ENCODE peak calls at places on chromosome 1, in nine cellular contexts. Q, X, L, N, H, C, E, J and G are unnamed samples.

GRCh38 chr1:192100686-192101468 is 57.4 kb upstream of the RGS18 start:
- DNase-seq in Q (peak; percentile 10), X (no peak), L (no peak), N (no peak), H (no peak), C (no peak), E (no peak), J (no peak), G (no peak)

GRCh38 chr1:41322835-41323234 is 38.4 kb upstream of the FOXO6 start:
- DNase-seq in Q (peak; percentile 45), X (peak; percentile 7), L (peak; percentile 43), N (no peak), H (peak; percentile 47), C (no peak), E (no peak), J (no peak), G (peak; percentile 33)

GRCh38 chr1:245046764-245047163 is 108.0 kb upstream of the KIF26B start:
- DNase-seq in Q (no peak), X (no peak), L (peak; percentile 39), N (no peak), H (no peak), C (no peak), E (no peak), J (no peak), G (no peak)

GRCh38 chr1:244964112-244964971 is 100.0 kb upstream of the HNRNPU start:
- DNase-seq in Q (peak; percentile 30), X (no peak), L (no peak), N (no peak), H (no peak), C (no peak), E (no peak), J (peak; percentile 78), G (peak; percentile 60)

GRCh38 chr1:9618912-9619679 is 30.4 kb downstream of the TMEM201 start:
- DNase-seq in Q (no peak), X (no peak), L (no peak), N (no peak), H (no peak), C (no peak), E (no peak), J (no peak), G (no peak)

GRCh38 chr1:208093754-208094719 is 150.1 kb downstream of the PLXNA2 start:
- DNase-seq in Q (peak; percentile 37), X (peak; percentile 3), L (peak; percentile 81), N (no peak), H (no peak), C (peak; percentile 41), E (peak; percentile 85), J (peak; percentile 64), G (peak; percentile 40)

GRCh38 chr1:173255214-173255813 is 48.2 kb upstream of the TNFSF4 start:
- DNase-seq in Q (peak; percentile 21), X (peak; percentile 54), L (peak; percentile 43), N (no peak), H (no peak), C (no peak), E (no peak), J (peak; percentile 52), G (peak; percentile 43)

GRCh38 chr1:19750101-19750881 is 49.4 kb downstream of the TMCO4 start:
- DNase-seq in Q (peak; percentile 32), X (no peak), L (no peak), N (no peak), H (no peak), C (no peak), E (no peak), J (no peak), G (peak; percentile 88)

GRCh38 chr1:180956028-180956640 is 43.4 kb downstream of the KIAA1614 start:
- DNase-seq in Q (no peak), X (no peak), L (no peak), N (no peak), H (peak; percentile 45), C (no peak), E (no peak), J (no peak), G (no peak)

GRCh38 chr1:196438324-196438723 is 169.9 kb downstream of the KCNT2 start:
- DNase-seq in Q (no peak), X (no peak), L (no peak), N (no peak), H (no peak), C (no peak), E (no peak), J (no peak), G (peak; percentile 39)

GRCh38 chr1:94670273-94670672 is 128.7 kb upstream of the F3 start:
- DNase-seq in Q (no peak), X (no peak), L (no peak), N (no peak), H (no peak), C (no peak), E (no peak), J (no peak), G (no peak)

GRCh38 chr1:98696077-98696476 is 34.6 kb downstream of the SNX7 start:
- DNase-seq in Q (no peak), X (no peak), L (no peak), N (no peak), H (no peak), C (no peak), E (no peak), J (no peak), G (no peak)

GRCh38 chr1:215376544-215377264 is 190.4 kb upstream of the KCTD3 start:
- DNase-seq in Q (no peak), X (no peak), L (no peak), N (no peak), H (no peak), C (no peak), E (no peak), J (peak; percentile 0), G (no peak)

GRCh38 chr1:159990005-159990404 is 36.0 kb upstream of the SLAMF9 start:
- DNase-seq in Q (no peak), X (no peak), L (no peak), N (no peak), H (no peak), C (no peak), E (no peak), J (no peak), G (no peak)

GRCh38 chr1:167722152-167722869 is 529 bp downstream of the MPZL1 start:
- DNase-seq in Q (peak; percentile 68), X (no peak), L (no peak), N (no peak), H (no peak), C (peak; percentile 58), E (no peak), J (peak; percentile 24), G (peak; percentile 48)

GRCh38 chr1:8157765-8158164 is 131.7 kb upstream of the ERRFI1 start:
- DNase-seq in Q (no peak), X (no peak), L (no peak), N (no peak), H (no peak), C (no peak), E (no peak), J (no peak), G (no peak)

GRCh38 chr1:206470692-206471414 is 577 bp downstream of the IKBKE start:
- DNase-seq in Q (peak; percentile 59), X (peak; percentile 9), L (peak; percentile 56), N (peak; percentile 18), H (no peak), C (no peak), E (no peak), J (peak; percentile 73), G (peak; percentile 91)

GRCh38 chr1:221961532-221962292 is 219.8 kb upstream of the DUSP10 start:
- DNase-seq in Q (peak; percentile 86), X (peak; percentile 52), L (no peak), N (no peak), H (no peak), C (no peak), E (no peak), J (peak; percentile 54), G (peak; percentile 92)

GRCh38 chr1:153125536-153125935 is 12.2 kb upstream of the SPRR2F start:
- DNase-seq in Q (no peak), X (no peak), L (no peak), N (no peak), H (no peak), C (no peak), E (no peak), J (no peak), G (no peak)

GRCh38 chr1:5478961-5479360 is 513.3 kb downstream of the NPHP4 start:
- DNase-seq in Q (no peak), X (no peak), L (no peak), N (no peak), H (no peak), C (no peak), E (no peak), J (no peak), G (no peak)

GRCh38 chr1:63320024-63320799 is 2.2 kb upstream of the FOXD3 start:
- DNase-seq in Q (no peak), X (no peak), L (no peak), N (no peak), H (no peak), C (no peak), E (no peak), J (no peak), G (no peak)